ENCODE peak calls at places on chromosome 22, in ten cellular contexts. One of them, this sample, is unnamed.

GRCh38 chr22:47218671-47219070 is 456.2 kb downstream of the TBC1D22A start:
- DNase-seq in progenitor cell of endocrine pancreas: no peak
- DNase-seq in cardiac muscle cell: no peak
- DNase-seq in HepG2: no peak
- DNase-seq in foreskin fibroblast: no peak
- DNase-seq in nephron progenitor cell: no peak
- DNase-seq in astrocyte of the spinal cord: no peak
- DNase-seq in spleen: peak
- DNase-seq in A673: no peak
- DNase-seq in chondrocyte: no peak
- DNase-seq in this sample: no peak

GRCh38 chr22:37258810-37259472 is 14.9 kb upstream of the RAC2 start:
- DNase-seq in A673: peak
- DNase-seq in cardiac muscle cell: no peak
- DNase-seq in nephron progenitor cell: no peak
- DNase-seq in chondrocyte: peak
- DNase-seq in spleen: peak
- DNase-seq in HepG2: no peak
- DNase-seq in foreskin fibroblast: no peak
- DNase-seq in astrocyte of the spinal cord: no peak
- DNase-seq in progenitor cell of endocrine pancreas: no peak
- DNase-seq in this sample: no peak

GRCh38 chr22:27844256-27844655 is 42.7 kb upstream of the MN1 start:
- DNase-seq in A673: no peak
- DNase-seq in astrocyte of the spinal cord: no peak
- DNase-seq in HepG2: no peak
- DNase-seq in chondrocyte: no peak
- DNase-seq in nephron progenitor cell: peak
- DNase-seq in progenitor cell of endocrine pancreas: no peak
- DNase-seq in cardiac muscle cell: no peak
- DNase-seq in spleen: no peak
- DNase-seq in foreskin fibroblast: no peak
- DNase-seq in this sample: no peak

GRCh38 chr22:49230194-49230577 is 597.5 kb downstream of the BRD1 start:
- DNase-seq in spleen: peak
- DNase-seq in cardiac muscle cell: peak
- DNase-seq in foreskin fibroblast: no peak
- DNase-seq in astrocyte of the spinal cord: no peak
- DNase-seq in HepG2: no peak
- DNase-seq in A673: peak
- DNase-seq in chondrocyte: peak
- DNase-seq in progenitor cell of endocrine pancreas: no peak
- DNase-seq in nephron progenitor cell: peak
- DNase-seq in this sample: no peak

GRCh38 chr22:34579519-34579918 is 486.4 kb upstream of the ISX start:
- DNase-seq in HepG2: no peak
- DNase-seq in chondrocyte: no peak
- DNase-seq in spleen: no peak
- DNase-seq in cardiac muscle cell: no peak
- DNase-seq in A673: no peak
- DNase-seq in astrocyte of the spinal cord: no peak
- DNase-seq in nephron progenitor cell: no peak
- DNase-seq in foreskin fibroblast: no peak
- DNase-seq in progenitor cell of endocrine pancreas: no peak
- DNase-seq in this sample: no peak

GRCh38 chr22:35634015-35634414 is 14.2 kb upstream of the APOL6 start:
- DNase-seq in spleen: no peak
- DNase-seq in nephron progenitor cell: no peak
- DNase-seq in A673: no peak
- DNase-seq in HepG2: no peak
- DNase-seq in astrocyte of the spinal cord: no peak
- DNase-seq in cardiac muscle cell: no peak
- DNase-seq in chondrocyte: peak
- DNase-seq in progenitor cell of endocrine pancreas: no peak
- DNase-seq in foreskin fibroblast: no peak
- DNase-seq in this sample: no peak

GRCh38 chr22:24134090-24134846 is 47.0 kb upstream of the SUSD2 start:
- DNase-seq in cardiac muscle cell: peak
- DNase-seq in astrocyte of the spinal cord: peak
- DNase-seq in A673: no peak
- DNase-seq in spleen: peak
- DNase-seq in foreskin fibroblast: no peak
- DNase-seq in nephron progenitor cell: peak
- DNase-seq in progenitor cell of endocrine pancreas: no peak
- DNase-seq in HepG2: no peak
- DNase-seq in chondrocyte: no peak
- DNase-seq in this sample: no peak

GRCh38 chr22:50320671-50321325 is 6.0 kb downstream of the DENND6B start:
- DNase-seq in foreskin fibroblast: no peak
- DNase-seq in progenitor cell of endocrine pancreas: no peak
- DNase-seq in nephron progenitor cell: no peak
- DNase-seq in cardiac muscle cell: no peak
- DNase-seq in A673: no peak
- DNase-seq in HepG2: no peak
- DNase-seq in chondrocyte: no peak
- DNase-seq in astrocyte of the spinal cord: no peak
- DNase-seq in spleen: no peak
- DNase-seq in this sample: no peak

GRCh38 chr22:42820075-42820763 is 36.9 kb downstream of the ARFGAP3 start:
- DNase-seq in spleen: no peak
- DNase-seq in astrocyte of the spinal cord: peak
- DNase-seq in nephron progenitor cell: no peak
- DNase-seq in cardiac muscle cell: peak
- DNase-seq in progenitor cell of endocrine pancreas: no peak
- DNase-seq in A673: peak
- DNase-seq in foreskin fibroblast: peak
- DNase-seq in chondrocyte: no peak
- DNase-seq in HepG2: no peak
- DNase-seq in this sample: peak

GRCh38 chr22:46090051-46090591 is 60.2 kb upstream of the PPARA start:
- DNase-seq in spleen: peak
- DNase-seq in cardiac muscle cell: no peak
- DNase-seq in astrocyte of the spinal cord: no peak
- DNase-seq in foreskin fibroblast: no peak
- DNase-seq in A673: no peak
- DNase-seq in nephron progenitor cell: peak
- DNase-seq in HepG2: no peak
- DNase-seq in chondrocyte: peak
- DNase-seq in progenitor cell of endocrine pancreas: no peak
- DNase-seq in this sample: no peak

GRCh38 chr22:27419473-27419872 is 382.1 kb downstream of the MN1 start:
- DNase-seq in astrocyte of the spinal cord: no peak
- DNase-seq in progenitor cell of endocrine pancreas: no peak
- DNase-seq in HepG2: no peak
- DNase-seq in foreskin fibroblast: peak
- DNase-seq in chondrocyte: no peak
- DNase-seq in A673: no peak
- DNase-seq in cardiac muscle cell: no peak
- DNase-seq in nephron progenitor cell: no peak
- DNase-seq in spleen: no peak
- DNase-seq in this sample: no peak

GRCh38 chr22:19705181-19705934 is 8.9 kb upstream of the SEPTIN5 start:
- DNase-seq in nephron progenitor cell: no peak
- DNase-seq in progenitor cell of endocrine pancreas: no peak
- DNase-seq in cardiac muscle cell: no peak
- DNase-seq in foreskin fibroblast: no peak
- DNase-seq in spleen: peak
- DNase-seq in chondrocyte: peak
- DNase-seq in astrocyte of the spinal cord: no peak
- DNase-seq in HepG2: no peak
- DNase-seq in A673: peak
- DNase-seq in this sample: no peak
- TF ChIP-seq CTCF in nephron progenitor cell: peak
- TF ChIP-seq CTCF in progenitor cell of endocrine pancreas: peak
- TF ChIP-seq CTCF in cardiac muscle cell: peak
- TF ChIP-seq CTCF in foreskin fibroblast: peak
- TF ChIP-seq CTCF in spleen: no peak
- TF ChIP-seq CTCF in chondrocyte: peak
- TF ChIP-seq CTCF in astrocyte of the spinal cord: no peak
- TF ChIP-seq CTCF in HepG2: peak
- TF ChIP-seq CTCF in A673: peak
- TF ChIP-seq CTCF in this sample: no peak

GRCh38 chr22:28936200-28936599 is 52.8 kb downstream of the ZNRF3 start:
- DNase-seq in HepG2: no peak
- DNase-seq in foreskin fibroblast: no peak
- DNase-seq in spleen: no peak
- DNase-seq in chondrocyte: no peak
- DNase-seq in progenitor cell of endocrine pancreas: no peak
- DNase-seq in cardiac muscle cell: no peak
- DNase-seq in astrocyte of the spinal cord: no peak
- DNase-seq in nephron progenitor cell: no peak
- DNase-seq in A673: no peak
- DNase-seq in this sample: no peak

GRCh38 chr22:28935140-28935539 is 51.8 kb downstream of the ZNRF3 start:
- DNase-seq in A673: no peak
- DNase-seq in foreskin fibroblast: no peak
- DNase-seq in chondrocyte: no peak
- DNase-seq in cardiac muscle cell: no peak
- DNase-seq in HepG2: no peak
- DNase-seq in nephron progenitor cell: no peak
- DNase-seq in progenitor cell of endocrine pancreas: no peak
- DNase-seq in spleen: no peak
- DNase-seq in astrocyte of the spinal cord: no peak
- DNase-seq in this sample: no peak

GRCh38 chr22:28937206-28938025 is 54.0 kb downstream of the ZNRF3 start:
- DNase-seq in chondrocyte: no peak
- DNase-seq in HepG2: no peak
- DNase-seq in cardiac muscle cell: no peak
- DNase-seq in spleen: no peak
- DNase-seq in foreskin fibroblast: no peak
- DNase-seq in astrocyte of the spinal cord: no peak
- DNase-seq in progenitor cell of endocrine pancreas: no peak
- DNase-seq in nephron progenitor cell: no peak
- DNase-seq in A673: no peak
- DNase-seq in this sample: no peak

GRCh38 chr22:28934026-28934425 is 50.7 kb downstream of the ZNRF3 start:
- DNase-seq in chondrocyte: no peak
- DNase-seq in astrocyte of the spinal cord: no peak
- DNase-seq in A673: no peak
- DNase-seq in progenitor cell of endocrine pancreas: no peak
- DNase-seq in foreskin fibroblast: no peak
- DNase-seq in spleen: no peak
- DNase-seq in cardiac muscle cell: no peak
- DNase-seq in nephron progenitor cell: no peak
- DNase-seq in HepG2: no peak
- DNase-seq in this sample: no peak

GRCh38 chr22:28935713-28936112 is 52.3 kb downstream of the ZNRF3 start:
- DNase-seq in cardiac muscle cell: no peak
- DNase-seq in HepG2: no peak
- DNase-seq in A673: no peak
- DNase-seq in astrocyte of the spinal cord: no peak
- DNase-seq in spleen: no peak
- DNase-seq in foreskin fibroblast: no peak
- DNase-seq in chondrocyte: no peak
- DNase-seq in nephron progenitor cell: no peak
- DNase-seq in progenitor cell of endocrine pancreas: no peak
- DNase-seq in this sample: no peak
- TF ChIP-seq CTCF in cardiac muscle cell: peak
- TF ChIP-seq CTCF in HepG2: no peak
- TF ChIP-seq CTCF in A673: peak
- TF ChIP-seq CTCF in astrocyte of the spinal cord: peak
- TF ChIP-seq CTCF in spleen: peak
- TF ChIP-seq CTCF in foreskin fibroblast: peak
- TF ChIP-seq CTCF in chondrocyte: peak
- TF ChIP-seq CTCF in nephron progenitor cell: peak
- TF ChIP-seq CTCF in progenitor cell of endocrine pancreas: peak
- TF ChIP-seq CTCF in this sample: no peak

DNA sequence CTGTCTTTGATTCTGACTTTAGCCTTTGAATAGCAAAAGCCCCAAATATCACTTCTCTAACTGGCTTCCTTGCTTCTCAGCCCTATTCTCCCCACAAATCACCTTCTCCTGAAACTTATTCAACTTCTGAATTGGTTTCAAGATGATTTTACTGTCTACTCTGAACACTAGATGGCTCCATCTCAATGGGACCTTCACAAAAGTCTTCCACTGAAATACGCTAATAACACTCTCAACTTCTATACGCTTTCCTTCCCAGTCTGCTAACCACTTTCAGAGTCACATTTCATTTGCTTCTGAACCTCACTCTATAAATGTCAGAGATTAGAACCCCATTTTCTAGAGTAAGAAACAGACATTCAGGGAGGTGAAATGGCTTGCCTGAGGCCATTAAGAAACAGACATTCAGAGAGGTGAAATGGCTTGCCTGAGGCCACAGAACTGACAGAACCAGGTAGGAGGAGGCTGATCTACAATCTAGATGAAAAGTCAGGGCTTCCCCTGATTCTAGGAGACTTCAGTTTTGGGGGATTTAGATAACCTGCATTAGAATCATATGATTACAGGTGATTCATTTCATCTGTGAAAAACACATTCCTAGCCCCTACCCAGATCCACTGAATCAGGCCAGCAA is 20.6 kb downstream of the MORC2 start:
- DNase-seq in nephron progenitor cell: no peak
- DNase-seq in A673: peak
- DNase-seq in HepG2: peak
- DNase-seq in cardiac muscle cell: peak
- DNase-seq in astrocyte of the spinal cord: peak
- DNase-seq in foreskin fibroblast: peak
- DNase-seq in spleen: no peak
- DNase-seq in chondrocyte: no peak
- DNase-seq in progenitor cell of endocrine pancreas: no peak
- DNase-seq in this sample: peak
- TF ChIP-seq CTCF in nephron progenitor cell: peak
- TF ChIP-seq CTCF in A673: peak
- TF ChIP-seq CTCF in HepG2: peak
- TF ChIP-seq CTCF in cardiac muscle cell: peak
- TF ChIP-seq CTCF in astrocyte of the spinal cord: peak
- TF ChIP-seq CTCF in foreskin fibroblast: peak
- TF ChIP-seq CTCF in spleen: peak
- TF ChIP-seq CTCF in chondrocyte: peak
- TF ChIP-seq CTCF in progenitor cell of endocrine pancreas: peak
- TF ChIP-seq CTCF in this sample: peak

DNA sequence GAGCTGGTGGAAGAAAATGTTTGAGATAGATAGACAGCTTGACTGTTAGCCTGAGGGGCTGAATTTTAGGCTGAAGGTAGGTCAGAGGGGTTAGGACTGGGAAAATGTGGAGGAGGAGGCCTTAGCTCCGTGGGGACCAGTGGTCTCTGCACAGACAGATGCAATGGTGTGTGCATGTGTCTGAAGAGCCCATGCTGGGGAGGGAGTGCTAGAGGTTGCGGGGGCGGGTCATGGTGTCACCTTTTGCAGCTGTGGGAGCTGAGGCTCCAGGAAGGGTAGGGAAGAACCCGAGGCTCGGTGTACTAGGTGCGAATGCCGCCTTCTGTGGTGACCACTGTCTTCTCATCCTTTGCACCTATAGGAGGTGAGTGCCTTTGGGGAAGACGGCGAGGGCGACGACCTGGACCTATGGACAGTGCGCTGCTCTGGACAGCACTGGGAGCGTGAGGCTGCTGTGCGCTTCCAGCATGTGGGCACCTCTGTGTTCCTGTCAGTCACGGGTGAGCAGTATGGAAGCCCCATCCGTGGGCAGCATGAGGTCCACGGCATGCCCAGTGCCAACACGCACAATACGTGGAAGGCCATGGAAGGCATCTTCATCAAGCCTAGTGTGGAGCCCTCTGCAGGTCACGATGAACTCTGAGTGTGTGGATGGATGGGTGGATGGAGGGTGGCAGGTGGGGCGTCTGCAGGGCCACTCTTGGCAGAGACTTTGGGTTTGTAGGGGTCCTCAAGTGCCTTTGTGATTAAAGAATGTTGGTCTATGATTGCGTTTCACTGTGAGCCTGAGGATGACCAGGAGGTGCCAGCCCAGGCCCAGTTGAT is 1.6 kb downstream of the SDF2L1 start:
- DNase-seq in spleen: no peak
- DNase-seq in foreskin fibroblast: no peak
- DNase-seq in HepG2: no peak
- DNase-seq in cardiac muscle cell: no peak
- DNase-seq in astrocyte of the spinal cord: no peak
- DNase-seq in chondrocyte: no peak
- DNase-seq in progenitor cell of endocrine pancreas: no peak
- DNase-seq in A673: no peak
- DNase-seq in nephron progenitor cell: no peak
- DNase-seq in this sample: no peak
- TF ChIP-seq CTCF in spleen: no peak
- TF ChIP-seq CTCF in foreskin fibroblast: no peak
- TF ChIP-seq CTCF in HepG2: peak
- TF ChIP-seq CTCF in cardiac muscle cell: peak
- TF ChIP-seq CTCF in astrocyte of the spinal cord: peak
- TF ChIP-seq CTCF in chondrocyte: no peak
- TF ChIP-seq CTCF in progenitor cell of endocrine pancreas: no peak
- TF ChIP-seq CTCF in A673: no peak
- TF ChIP-seq CTCF in nephron progenitor cell: no peak
- TF ChIP-seq CTCF in this sample: no peak

This sample was measured in AG09319.